ENCODE peak calls at places on chromosome 5, in eight cellular contexts. Z is EL; O is activated T-cell treated with anti-CD3 and anti-CD28 coated beads, Interleukin-2, amount 50 U/mL, for 24 hours; U is activated gamma-delta T cell treated with anti-CD3 and anti-CD28 coated beads, Interleukin-2, amount 50 U/mL, for 16 hours; W is iris pigment epithelial cell; L is fibroblast of villous mesenchyme; I is cerebellum; R is GDM1. Q is an unnamed sample.

GRCh38 chr5:87951661-87952060 is 317.0 kb downstream of the TMEM161B start:
- DNase-seq in Z (no peak), O (no peak), U (no peak), W (no peak), L (no peak), I (no peak), R (no peak), Q (no peak)

GRCh38 chr5:72234265-72234700 is 85.8 kb downstream of the MRPS27 start:
- DNase-seq in Z (peak; percentile 73), O (no peak), U (peak; percentile 5), W (peak; percentile 88), L (peak; percentile 76), I (no peak), R (peak; percentile 28), Q (peak; percentile 69)

GRCh38 chr5:31319338-31319737 is 125.9 kb downstream of the CDH6 start:
- DNase-seq in Z (no peak), O (no peak), U (no peak), W (no peak), L (no peak), I (no peak), R (no peak), Q (no peak)

GRCh38 chr5:35354751-35355150 is 124.5 kb upstream of the PRLR start:
- DNase-seq in Z (peak; percentile 21), O (no peak), U (no peak), W (no peak), L (peak; percentile 84), I (no peak), R (no peak), Q (peak; percentile 97)

GRCh38 chr5:169100735-169101075 is 200.2 kb downstream of the SLIT3 start:
- DNase-seq in Z (peak; percentile 78), O (no peak), U (no peak), W (no peak), L (peak; percentile 2), I (no peak), R (no peak), Q (peak; percentile 76)

GRCh38 chr5:157562111-157562581 is 13.4 kb downstream of the ADAM19 start:
- DNase-seq in Z (no peak), O (no peak), U (no peak), W (no peak), L (no peak), I (peak; percentile 72), R (no peak), Q (no peak)

GRCh38 chr5:61280205-61280604 is 51.9 kb upstream of the ZSWIM6 start:
- DNase-seq in Z (peak; percentile 89), O (no peak), U (no peak), W (peak; percentile 91), L (peak; percentile 86), I (no peak), R (peak; percentile 14), Q (peak; percentile 85)

GRCh38 chr5:94403483-94403882 is 214.9 kb downstream of the KIAA0825 start:
- DNase-seq in Z (no peak), O (no peak), U (no peak), W (no peak), L (no peak), I (no peak), R (no peak), Q (no peak)

GRCh38 chr5:153476767-153477166 is 13.7 kb upstream of the GRIA1 start:
- DNase-seq in Z (peak; percentile 81), O (no peak), U (no peak), W (peak; percentile 97), L (peak; percentile 77), I (no peak), R (no peak), Q (peak; percentile 94)

Q was measured in amniotic epithelial cell.